ENCODE peak calls at places on chromosomes 13 and 19, in four cellular contexts. P is OCI-LY7, F is AG04450, G is mammary epithelial cell. B is an unnamed sample.

GRCh38 chr19:1967087-1967608 is 26.2 kb downstream of the CSNK1G2 start:
- DNase-seq in P (no peak), F (no peak), G (no peak), B (no peak)

GRCh38 chr13:41246969-41247750 is 16.2 kb downstream of the MTRF1 start:
- DNase-seq in P (no peak), F (no peak), G (no peak), B (no peak)

GRCh38 chr19:41501854-41502253 is 58.9 kb downstream of the ERICH4 start:
- DNase-seq in P (no peak), F (no peak), G (no peak), B (no peak)

GRCh38 chr19:5031231-5032100 is 62.6 kb downstream of the KDM4B start:
- DNase-seq in P (peak), F (no peak), G (peak), B (peak)

GRCh38 chr13:111183959-111184684 is 69.0 kb downstream of the ARHGEF7 start:
- DNase-seq in P (peak), F (no peak), G (no peak), B (no peak)

GRCh38 chr13:42101821-42102580 is 53.6 kb downstream of the DGKH start:
- DNase-seq in P (no peak), F (no peak), G (no peak), B (no peak)

GRCh38 chr19:38888876-38889275 is 10.5 kb downstream of the SIRT2 start:
- DNase-seq in P (no peak), F (no peak), G (no peak), B (no peak)

GRCh38 chr13:45280751-45281634 is 60.0 kb downstream of the TPT1 start:
- DNase-seq in P (peak), F (peak), G (peak), B (peak)

DNA sequence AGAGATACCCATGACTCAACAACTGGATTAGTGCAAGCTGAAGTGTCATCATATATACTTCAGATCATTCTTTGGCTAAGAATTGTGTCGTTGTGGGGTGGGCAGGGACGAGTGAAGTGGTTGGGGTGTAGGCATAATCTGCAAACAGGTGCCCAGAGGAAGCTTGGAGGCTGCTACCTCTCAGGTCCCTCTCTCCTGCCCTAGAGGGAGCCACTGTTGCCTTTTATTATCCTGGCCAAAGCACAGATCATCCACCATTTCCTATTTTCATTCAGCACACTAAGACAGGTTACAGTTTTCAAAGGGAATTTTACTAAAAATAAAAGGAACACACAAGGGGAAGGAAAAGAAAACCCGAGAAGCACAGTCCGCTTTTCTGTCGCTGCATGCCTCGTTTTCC is 126.6 kb downstream of the HS6ST3 start:
- DNase-seq in P (no peak), F (no peak), G (no peak), B (no peak)
- H3K4me3 ChIP-seq in P (no peak), F (no peak), G (no peak), B (no peak)

GRCh38 chr19:58514564-58515020 is 2.8 kb upstream of the SLC27A5 start:
- DNase-seq in P (no peak), F (no peak), G (no peak), B (no peak)

GRCh38 chr19:58513694-58514563 is 2.1 kb upstream of the SLC27A5 start:
- DNase-seq in P (peak), F (no peak), G (peak), B (no peak)

GRCh38 chr19:58516964-58517833 is 2.4 kb downstream of the ZBTB45 start:
- DNase-seq in P (no peak), F (no peak), G (no peak), B (no peak)

GRCh38 chr19:58516246-58516836 is 3.3 kb downstream of the ZBTB45 start:
- DNase-seq in P (no peak), F (no peak), G (no peak), B (no peak)

DNA sequence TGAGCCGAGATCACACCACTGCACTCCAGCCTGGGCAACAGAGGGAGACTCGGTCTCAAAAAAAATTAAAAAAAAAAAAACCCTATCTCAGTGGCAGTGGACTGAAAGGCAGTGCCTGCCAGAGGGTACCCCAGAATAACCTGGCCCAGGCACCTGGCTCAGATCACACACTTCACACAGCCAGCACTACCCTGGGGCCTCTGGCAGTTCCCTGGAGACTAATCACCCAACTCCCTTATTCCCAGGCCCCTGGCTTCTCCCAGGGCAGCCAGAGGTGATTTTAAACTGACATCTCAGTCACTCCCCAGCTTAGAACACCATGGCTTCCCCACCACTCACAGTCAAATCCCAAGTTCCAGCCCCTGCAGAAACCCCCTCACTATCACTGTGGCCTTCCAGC is 3.5 kb upstream of the SLC27A5 start:
- DNase-seq in P (no peak), F (no peak), G (no peak), B (no peak)
- H3K4me3 ChIP-seq in P (no peak), F (no peak), G (no peak), B (no peak)

DNA sequence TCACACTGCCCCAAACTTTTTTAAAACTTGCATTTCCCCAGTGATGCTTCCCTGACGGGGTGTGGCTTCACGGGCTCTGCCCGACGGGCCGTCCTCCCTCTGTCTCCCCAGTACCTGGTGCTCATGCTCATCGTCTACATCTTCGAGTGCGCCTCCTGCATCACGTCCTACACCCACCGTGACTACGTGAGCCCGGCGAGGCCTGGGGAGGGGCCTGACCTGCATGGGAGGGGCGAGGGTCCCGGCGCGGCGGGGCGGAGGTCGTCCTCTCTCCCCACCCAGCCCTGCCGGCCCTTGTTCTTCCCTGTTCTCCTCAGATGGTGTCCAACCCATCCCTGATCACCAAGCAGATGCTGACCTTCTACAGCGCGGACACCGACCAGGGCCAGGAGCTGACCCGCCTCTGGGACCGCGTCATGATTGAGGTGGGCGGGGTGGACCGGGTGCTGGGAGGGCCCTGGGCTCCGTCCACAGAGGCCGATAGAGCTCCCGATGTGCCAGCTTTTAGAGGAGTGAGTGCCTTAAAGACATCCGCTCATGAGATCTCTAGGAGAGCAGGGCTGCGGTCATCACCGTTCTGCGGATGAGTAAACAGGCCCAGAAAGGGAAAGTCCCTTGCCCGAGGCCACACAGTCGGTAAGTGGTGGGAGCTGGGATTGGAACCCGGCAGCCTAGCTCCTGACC is 6.9 kb downstream of the UPK1A start:
- DNase-seq in P (no peak), F (no peak), G (peak), B (peak)
- H3K4me3 ChIP-seq in P (no peak), F (peak), G (peak), B (peak)

GRCh38 chr19:3466630-3467029 is 13.7 kb downstream of the SMIM24 start:
- DNase-seq in P (no peak), F (no peak), G (no peak), B (no peak)

GRCh38 chr19:3463039-3463958 is 17.0 kb downstream of the SMIM24 start:
- DNase-seq in P (no peak), F (no peak), G (no peak), B (no peak)

GRCh38 chr19:3465552-3465951 is 14.8 kb downstream of the SMIM24 start:
- DNase-seq in P (no peak), F (no peak), G (no peak), B (no peak)

GRCh38 chr19:3463959-3464796 is 16.1 kb downstream of the SMIM24 start:
- DNase-seq in P (no peak), F (no peak), G (no peak), B (no peak)

DNA sequence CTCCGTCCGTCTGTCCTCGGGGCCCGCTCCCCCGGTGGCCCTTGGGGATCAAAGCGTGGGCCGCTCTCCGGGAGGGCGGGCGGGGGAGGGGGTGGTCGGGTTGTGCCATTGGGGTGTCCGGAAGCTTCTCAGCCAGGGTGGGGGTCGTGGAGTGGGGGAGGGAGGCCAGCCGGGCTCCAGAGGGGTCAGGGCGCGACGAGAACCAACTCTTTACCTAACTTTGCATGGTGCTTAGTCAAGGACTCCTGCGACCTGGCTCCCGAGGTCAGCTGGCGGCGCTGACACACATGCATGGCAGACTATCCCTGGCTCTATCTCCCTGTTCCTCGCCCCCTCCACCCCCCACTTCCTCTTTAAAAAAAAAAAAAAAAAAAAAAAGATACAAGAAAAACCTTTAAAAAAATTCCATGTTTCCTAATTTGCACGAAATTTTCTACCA is 15.5 kb downstream of the SMIM24 start:
- DNase-seq in P (no peak), F (no peak), G (no peak), B (no peak)
- H3K4me3 ChIP-seq in P (no peak), F (no peak), G (no peak), B (no peak)

GRCh38 chr19:37313335-37313627 is 57.6 kb upstream of the ZNF527 start:
- DNase-seq in P (no peak), F (no peak), G (no peak), B (no peak)
- H3K4me3 ChIP-seq in P (no peak), F (no peak), G (no peak), B (no peak)

DNA sequence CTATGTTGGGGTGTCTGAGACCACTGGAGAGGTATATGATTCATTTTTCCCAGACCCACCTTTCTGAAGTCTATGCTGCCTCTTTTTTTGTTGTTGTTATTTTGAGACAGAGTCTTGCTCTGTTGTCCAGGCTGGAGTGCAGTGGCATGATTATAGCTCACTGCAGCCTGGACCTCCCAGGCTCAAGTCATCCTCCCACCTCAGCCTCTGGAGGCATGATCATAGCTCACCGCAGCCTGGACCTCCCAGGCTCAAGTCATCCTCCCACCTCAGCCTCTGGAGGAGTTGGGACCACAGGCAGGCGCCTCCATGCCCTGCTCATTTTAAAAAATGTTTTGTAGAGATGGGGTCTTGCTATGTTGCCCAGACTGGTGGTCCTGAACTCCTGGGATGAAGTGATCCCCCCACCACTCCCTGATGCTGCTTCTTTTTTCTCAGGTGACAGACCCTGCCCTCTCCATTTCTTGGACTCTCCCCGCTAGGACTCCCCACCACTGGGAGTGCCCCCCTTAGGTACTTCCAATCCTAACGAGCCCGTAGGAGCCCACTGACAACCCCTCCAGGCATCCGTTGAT is 45.3 kb downstream of the ARHGEF18 start:
- DNase-seq in P (no peak), F (no peak), G (no peak), B (peak)
- H3K4me3 ChIP-seq in P (peak), F (peak), G (peak), B (peak)

GRCh38 chr13:43694265-43694664 is 92.5 kb downstream of the ENOX1 start:
- DNase-seq in P (no peak), F (no peak), G (no peak), B (no peak)

GRCh38 chr13:43698743-43699142 is 88.0 kb downstream of the ENOX1 start:
- DNase-seq in P (no peak), F (peak), G (no peak), B (no peak)

GRCh38 chr13:43697323-43697722 is 89.4 kb downstream of the ENOX1 start:
- DNase-seq in P (no peak), F (no peak), G (no peak), B (no peak)

GRCh38 chr13:43693639-43694038 is 93.1 kb downstream of the ENOX1 start:
- DNase-seq in P (no peak), F (no peak), G (no peak), B (no peak)

DNA sequence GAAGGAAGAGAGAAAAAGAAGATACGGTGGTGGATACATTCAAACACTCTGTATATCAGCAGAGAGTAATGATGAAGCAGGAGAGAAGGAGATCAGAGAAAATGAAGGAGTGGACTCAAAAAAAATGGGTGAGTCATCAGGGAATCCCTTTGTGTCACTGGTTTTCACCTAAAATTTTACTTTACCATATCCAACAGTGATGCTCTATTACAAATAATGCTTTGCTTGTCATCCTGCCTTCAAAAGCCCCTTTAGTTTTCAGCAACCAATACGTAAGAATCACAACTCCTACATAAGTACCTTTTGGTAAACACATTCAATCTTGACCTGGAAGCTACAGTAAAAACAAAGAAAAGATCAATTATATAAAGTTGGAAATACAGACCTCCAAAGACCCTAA is 88.8 kb downstream of the ENOX1 start:
- DNase-seq in P (no peak), F (no peak), G (peak), B (no peak)
- H3K4me3 ChIP-seq in P (no peak), F (no peak), G (no peak), B (no peak)

DNA sequence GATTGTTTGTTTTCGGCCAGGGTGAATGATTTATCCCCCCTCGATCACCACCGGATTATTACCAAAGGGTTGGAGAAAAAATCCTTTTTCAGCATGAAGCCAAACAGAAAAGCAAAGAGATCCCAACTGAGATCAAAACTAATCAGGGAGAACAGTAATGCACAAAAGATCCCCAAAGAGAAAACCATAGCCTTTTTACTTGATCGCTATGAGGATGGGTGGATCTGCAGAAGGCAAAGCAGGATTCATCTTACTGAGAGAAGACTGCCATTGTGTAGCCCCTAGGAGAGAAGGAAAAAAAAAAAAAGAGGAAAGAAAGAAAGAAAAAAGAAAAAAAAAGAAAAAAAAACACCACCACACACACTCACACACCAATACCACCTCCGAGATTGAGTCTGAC is at the start of gene FGF14:
- DNase-seq in P (no peak), F (no peak), G (no peak), B (no peak)
- H3K4me3 ChIP-seq in P (no peak), F (peak), G (peak), B (no peak)

GRCh38 chr13:33322474-33322827 is 36.9 kb upstream of the STARD13 start:
- DNase-seq in P (no peak), F (peak), G (no peak), B (no peak)
- H3K4me3 ChIP-seq in P (no peak), F (peak), G (no peak), B (no peak)